ENCODE peak calls at places on chromosomes 1 and 21, in four cellular contexts. One of them, this sample, is unnamed.

GRCh38 chr1:11407301-11407994 is 71.5 kb upstream of the DISP3 start:
- DNase-seq in HepG2: no peak
- DNase-seq in H1: no peak
- DNase-seq in K562: no peak
- DNase-seq in this sample: no peak

GRCh38 chr1:178716111-178716510 is 8.9 kb upstream of the RALGPS2 start:
- DNase-seq in HepG2: no peak
- DNase-seq in H1: no peak
- DNase-seq in K562: no peak
- DNase-seq in this sample: no peak

GRCh38 chr1:31095298-31095981 is 29.9 kb upstream of the PUM1 start:
- DNase-seq in HepG2: no peak
- DNase-seq in H1: no peak
- DNase-seq in K562: no peak
- DNase-seq in this sample: peak; percentile 33

GRCh38 chr1:226351709-226352108 is 42.7 kb upstream of the LIN9 start:
- DNase-seq in HepG2: no peak
- DNase-seq in H1: no peak
- DNase-seq in K562: no peak
- DNase-seq in this sample: no peak

GRCh38 chr1:34057347-34057746 is 107.7 kb downstream of the CSMD2 start:
- DNase-seq in HepG2: no peak
- DNase-seq in H1: peak; percentile 59
- DNase-seq in K562: no peak
- DNase-seq in this sample: no peak

GRCh38 chr1:32394890-32395415 is 712 bp upstream of the BSDC1 start:
- DNase-seq in HepG2: peak; percentile 56
- DNase-seq in H1: no peak
- DNase-seq in K562: no peak
- DNase-seq in this sample: no peak

GRCh38 chr1:95035536-95035935 is 37.2 kb downstream of the ALG14 start:
- DNase-seq in HepG2: no peak
- DNase-seq in H1: no peak
- DNase-seq in K562: no peak
- DNase-seq in this sample: no peak

GRCh38 chr1:231383159-231383855 is 38.8 kb downstream of the EGLN1 start:
- DNase-seq in HepG2: no peak
- DNase-seq in H1: no peak
- DNase-seq in K562: no peak
- DNase-seq in this sample: no peak

GRCh38 chr1:108512239-108513071 is 47.4 kb upstream of the EEIG2 start:
- DNase-seq in HepG2: no peak
- DNase-seq in H1: no peak
- DNase-seq in K562: peak; percentile 31
- DNase-seq in this sample: peak; percentile 39

GRCh38 chr1:38287036-38287435 is 240.4 kb upstream of the POU3F1 start:
- DNase-seq in HepG2: no peak
- DNase-seq in H1: peak; percentile 43
- DNase-seq in K562: no peak
- DNase-seq in this sample: no peak

GRCh38 chr1:151798571-151798970 is 6.6 kb downstream of the LINGO4 start:
- DNase-seq in HepG2: no peak
- DNase-seq in H1: no peak
- DNase-seq in K562: no peak
- DNase-seq in this sample: no peak

GRCh38 chr1:66058558-66058957 is 265.9 kb downstream of the PDE4B start:
- DNase-seq in HepG2: no peak
- DNase-seq in H1: no peak
- DNase-seq in K562: no peak
- DNase-seq in this sample: no peak

GRCh38 chr1:58964880-58965279 is 181.0 kb upstream of the JUN start:
- DNase-seq in HepG2: peak; percentile 51
- DNase-seq in H1: no peak
- DNase-seq in K562: no peak
- DNase-seq in this sample: no peak

GRCh38 chr1:152110860-152111514 is 4.3 kb downstream of the TCHH start:
- DNase-seq in HepG2: no peak
- DNase-seq in H1: peak; percentile 67
- DNase-seq in K562: no peak
- DNase-seq in this sample: peak; percentile 58

GRCh38 chr1:76426606-76427005 is 352.1 kb downstream of the ST6GALNAC3 start:
- DNase-seq in HepG2: no peak
- DNase-seq in H1: no peak
- DNase-seq in K562: no peak
- DNase-seq in this sample: no peak

GRCh38 chr1:204409111-204409510 is 2.5 kb downstream of the PPP1R15B start:
- DNase-seq in HepG2: no peak
- DNase-seq in H1: no peak
- DNase-seq in K562: no peak
- DNase-seq in this sample: no peak

DNA sequence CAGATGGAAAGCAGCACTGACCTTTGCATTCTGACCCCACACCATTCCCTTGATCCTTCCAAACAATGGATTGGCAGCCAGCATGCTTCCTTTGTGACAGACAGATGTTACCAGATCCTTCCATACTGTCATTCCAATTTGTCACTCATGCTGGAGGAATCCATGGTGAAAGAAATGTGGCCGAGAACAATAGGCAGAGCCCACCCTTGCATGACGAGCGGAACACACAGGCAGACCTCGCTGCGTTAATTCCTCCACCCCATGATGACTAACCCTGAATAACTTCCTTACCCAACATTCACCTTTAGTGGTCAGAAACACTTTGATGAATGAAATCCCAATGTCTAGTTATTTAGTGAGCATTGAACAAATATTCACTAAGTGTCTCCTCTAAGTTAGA is 45.1 kb downstream of the PDPN start:
- DNase-seq in HepG2: no peak
- DNase-seq in H1: no peak
- DNase-seq in K562: no peak
- DNase-seq in this sample: no peak
- TF ChIP-seq JUN in HepG2: no peak
- TF ChIP-seq JUN in H1: no peak
- TF ChIP-seq JUN in K562: no peak
- TF ChIP-seq JUN in this sample: no peak

GRCh38 chr1:45660336-45660735 is 26.0 kb downstream of the GPBP1L1 start:
- DNase-seq in HepG2: no peak
- DNase-seq in H1: no peak
- DNase-seq in K562: no peak
- DNase-seq in this sample: no peak
- H3K36me3 ChIP-seq in HepG2: peaks cover 39% of the 10 kb centered on the region
- H3K36me3 ChIP-seq in H1: peaks cover 19% of the 10 kb centered on the region
- H3K36me3 ChIP-seq in K562: peaks cover 72% of the 10 kb centered on the region
- H3K36me3 ChIP-seq in this sample: peaks cover 9% of the 10 kb centered on the region

GRCh38 chr1:160651428-160652064 is 4.7 kb upstream of the SLAMF1 start:
- DNase-seq in HepG2: no peak
- DNase-seq in H1: no peak
- DNase-seq in K562: no peak
- DNase-seq in this sample: no peak
- H3K4me2 ChIP-seq in HepG2: no peak overlapping the region
- H3K4me2 ChIP-seq in H1: no peak overlapping the region
- H3K4me2 ChIP-seq in K562: no peak overlapping the region
- H3K4me2 ChIP-seq in this sample: no peak overlapping the region

GRCh38 chr1:54271341-54271740 is 71.4 kb downstream of the MRPL37 start:
- DNase-seq in HepG2: no peak
- DNase-seq in H1: no peak
- DNase-seq in K562: no peak
- DNase-seq in this sample: no peak
- TF ChIP-seq JUN in HepG2: no peak
- TF ChIP-seq JUN in H1: no peak
- TF ChIP-seq JUN in K562: no peak
- TF ChIP-seq JUN in this sample: no peak

DNA sequence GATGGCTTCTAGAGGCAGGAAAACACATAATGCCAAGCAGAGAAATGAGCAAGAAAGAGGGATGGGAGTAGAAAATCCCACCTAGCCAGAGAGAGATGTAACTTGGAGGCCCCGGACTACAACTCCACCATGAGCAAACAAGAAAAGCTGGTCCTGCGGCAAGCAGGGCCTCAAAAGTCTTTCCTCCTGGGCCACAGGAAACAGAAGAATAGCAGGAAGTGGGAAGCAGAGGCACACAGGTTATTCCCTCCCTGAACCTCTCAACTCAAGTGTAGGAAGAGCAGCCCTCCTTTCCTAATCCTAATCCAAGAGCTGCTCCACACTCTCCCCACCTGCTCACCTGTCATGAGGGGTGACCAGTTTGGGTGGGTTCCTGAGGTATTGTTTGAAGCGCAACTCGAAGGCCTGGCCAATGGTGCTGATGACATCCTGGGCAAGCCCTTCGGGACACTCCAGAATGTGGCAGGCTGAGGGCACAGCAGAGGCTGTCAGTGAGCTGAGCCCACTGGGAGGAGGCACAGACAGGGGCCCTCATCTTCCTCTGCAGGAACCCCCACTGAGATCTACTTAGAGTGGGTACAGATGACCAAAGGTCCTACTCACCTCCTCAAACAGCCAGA is 3.1 kb downstream of the SHC1 start:
- DNase-seq in HepG2: no peak
- DNase-seq in H1: no peak
- DNase-seq in K562: no peak
- DNase-seq in this sample: no peak
- H3K36me3 ChIP-seq in HepG2: peaks cover 59% of the 10 kb centered on the region
- H3K36me3 ChIP-seq in H1: peaks cover 38% of the 10 kb centered on the region
- H3K36me3 ChIP-seq in K562: peaks cover 69% of the 10 kb centered on the region
- H3K36me3 ChIP-seq in this sample: peaks cover 39% of the 10 kb centered on the region

GRCh38 chr1:24545673-24546072 is 10.2 kb upstream of the NCMAP start:
- DNase-seq in HepG2: no peak
- DNase-seq in H1: no peak
- DNase-seq in K562: no peak
- DNase-seq in this sample: no peak

GRCh38 chr1:24544239-24544638 is 11.6 kb upstream of the NCMAP start:
- DNase-seq in HepG2: no peak
- DNase-seq in H1: no peak
- DNase-seq in K562: no peak
- DNase-seq in this sample: no peak

GRCh38 chr1:24540051-24540905 is 15.6 kb upstream of the NCMAP start:
- DNase-seq in HepG2: no peak
- DNase-seq in H1: no peak
- DNase-seq in K562: no peak
- DNase-seq in this sample: no peak

GRCh38 chr1:24540906-24541710 is 14.8 kb upstream of the NCMAP start:
- DNase-seq in HepG2: peak; percentile 91
- DNase-seq in H1: no peak
- DNase-seq in K562: no peak
- DNase-seq in this sample: peak; percentile 47

GRCh38 chr1:24541711-24542346 is 14.1 kb upstream of the NCMAP start:
- DNase-seq in HepG2: peak; percentile 25
- DNase-seq in H1: peak; percentile 76
- DNase-seq in K562: no peak
- DNase-seq in this sample: no peak
- H3K4me2 ChIP-seq in HepG2: peak overlapping the region; percentile 74
- H3K4me2 ChIP-seq in H1: no peak overlapping the region
- H3K4me2 ChIP-seq in K562: no peak overlapping the region
- H3K4me2 ChIP-seq in this sample: no peak overlapping the region

GRCh38 chr21:34280987-34281386 is 82.8 kb upstream of the KCNE2 start:
- DNase-seq in HepG2: no peak
- DNase-seq in H1: no peak
- DNase-seq in K562: no peak
- DNase-seq in this sample: no peak
- TF ChIP-seq JUN in HepG2: no peak
- TF ChIP-seq JUN in H1: no peak
- TF ChIP-seq JUN in K562: no peak
- TF ChIP-seq JUN in this sample: no peak

GRCh38 chr1:14934867-14935266 is 218.7 kb upstream of the TMEM51 start:
- DNase-seq in HepG2: no peak
- DNase-seq in H1: no peak
- DNase-seq in K562: no peak
- DNase-seq in this sample: no peak
- H3K36me3 ChIP-seq in HepG2: peaks cover 18% of the 10 kb centered on the region
- H3K36me3 ChIP-seq in H1: no peaks in the 10 kb centered on the region
- H3K36me3 ChIP-seq in K562: peaks cover 9% of the 10 kb centered on the region
- H3K36me3 ChIP-seq in this sample: no peaks in the 10 kb centered on the region

GRCh38 chr1:2356401-2356800 is 35.0 kb downstream of the MORN1 start:
- DNase-seq in HepG2: no peak
- DNase-seq in H1: no peak
- DNase-seq in K562: no peak
- DNase-seq in this sample: no peak
- H3K4me2 ChIP-seq in HepG2: no peak overlapping the region
- H3K4me2 ChIP-seq in H1: no peak overlapping the region
- H3K4me2 ChIP-seq in K562: no peak overlapping the region
- H3K4me2 ChIP-seq in this sample: no peak overlapping the region